ENCODE peak calls at places on chromosomes 7 and 10, in nine cellular contexts. K is activated naive CD8-positive, alpha-beta T cell treated with anti-CD3 and anti-CD28 coated beads for 36 hours; B is RWPE1; J is Kasumi-1; Z is HuH-7.5; F is B cell; M is astrocyte of the hippocampus; A is ascending aorta; X is fibroblast of pulmonary artery. T is an unnamed sample.
A peak's percentile ranks its signal among the peaks of the same experiment; 100 is the strongest.

GRCh38 chr7:36781011-36781738 is 56.9 kb upstream of the AOAH start:
- DNase-seq in K (no peak), B (no peak), J (no peak), Z (no peak), F (no peak), M (no peak), A (no peak), X (no peak), T (no peak)

GRCh38 chr10:98308602-98309365 is 40.8 kb upstream of the LOXL4 start:
- DNase-seq in K (no peak), B (no peak), J (no peak), Z (no peak), F (no peak), M (no peak), A (no peak), X (no peak), T (no peak)

GRCh38 chr10:20877986-20878979 is 18.8 kb downstream of the NEBL start:
- DNase-seq in K (no peak), B (peak; percentile 36), J (no peak), Z (no peak), F (no peak), M (peak; percentile 50), A (no peak), X (peak; percentile 43), T (no peak)

GRCh38 chr7:50416509-50417299 is 33.4 kb downstream of the FIGNL1 start:
- DNase-seq in K (no peak), B (no peak), J (peak; percentile 90), Z (no peak), F (peak; percentile 83), M (no peak), A (no peak), X (no peak), T (no peak)

GRCh38 chr7:31098606-31099360 is 46.7 kb downstream of the ADCYAP1R1 start:
- DNase-seq in K (no peak), B (no peak), J (no peak), Z (no peak), F (peak; percentile 35), M (no peak), A (no peak), X (no peak), T (no peak)

GRCh38 chr7:106056513-106057203 is 55.5 kb downstream of the SYPL1 start:
- DNase-seq in K (peak; percentile 65), B (peak; percentile 72), J (peak; percentile 86), Z (peak; percentile 89), F (peak; percentile 79), M (peak; percentile 86), A (no peak), X (peak; percentile 84), T (peak; percentile 64)

GRCh38 chr10:72241853-72242252 is 25.8 kb upstream of the ASCC1 start:
- DNase-seq in K (no peak), B (no peak), J (no peak), Z (no peak), F (no peak), M (no peak), A (no peak), X (no peak), T (no peak)

GRCh38 chr7:156802214-156802613 is 90.8 kb downstream of the LMBR1 start:
- DNase-seq in K (no peak), B (no peak), J (no peak), Z (no peak), F (no peak), M (no peak), A (no peak), X (no peak), T (no peak)

GRCh38 chr7:139654270-139655181 is 123.3 kb downstream of the HIPK2 start:
- DNase-seq in K (no peak), B (no peak), J (no peak), Z (no peak), F (no peak), M (no peak), A (no peak), X (no peak), T (no peak)

GRCh38 chr10:43884516-43885105 is 235.9 kb upstream of the ZNF32 start:
- DNase-seq in K (no peak), B (no peak), J (no peak), Z (no peak), F (no peak), M (no peak), A (no peak), X (no peak), T (no peak)

GRCh38 chr10:71621783-71622526 is 97.6 kb downstream of the C10orf105 start:
- DNase-seq in K (no peak), B (peak; percentile 71), J (no peak), Z (no peak), F (no peak), M (peak; percentile 88), A (no peak), X (peak; percentile 11), T (no peak)

GRCh38 chr10:52466464-52466863 is 152.4 kb downstream of the DKK1 start:
- DNase-seq in K (no peak), B (no peak), J (peak; percentile 94), Z (no peak), F (no peak), M (peak; percentile 49), A (no peak), X (no peak), T (no peak)

GRCh38 chr7:39951156-39951942 is 1.3 kb downstream of the CDK13 start:
- DNase-seq in K (peak; percentile 84), B (peak; percentile 44), J (peak; percentile 76), Z (peak; percentile 71), F (peak; percentile 78), M (peak; percentile 82), A (no peak), X (peak; percentile 51), T (peak; percentile 43)

GRCh38 chr7:158410720-158411119 is 176.9 kb downstream of the PTPRN2 start:
- DNase-seq in K (no peak), B (no peak), J (no peak), Z (no peak), F (no peak), M (no peak), A (no peak), X (no peak), T (no peak)

GRCh38 chr7:21140622-21141021 is 287.3 kb upstream of the SP4 start:
- DNase-seq in K (no peak), B (peak; percentile 20), J (no peak), Z (no peak), F (no peak), M (no peak), A (no peak), X (no peak), T (no peak)

GRCh38 chr10:43781480-43782361 is 133.0 kb upstream of the ZNF32 start:
- DNase-seq in K (peak; percentile 55), B (no peak), J (peak; percentile 89), Z (no peak), F (no peak), M (peak; percentile 27), A (no peak), X (no peak), T (no peak)

GRCh38 chr10:30691601-30692015 is 62.1 kb upstream of the LYZL2 start:
- DNase-seq in K (no peak), B (no peak), J (no peak), Z (no peak), F (no peak), M (no peak), A (no peak), X (no peak), T (peak; percentile 84)

GRCh38 chr10:97785731-97786130 is 13.9 kb upstream of the SFRP5 start:
- DNase-seq in K (no peak), B (no peak), J (no peak), Z (no peak), F (no peak), M (no peak), A (no peak), X (no peak), T (no peak)

GRCh38 chr7:108072116-108072515 is 58.0 kb downstream of the LAMB4 start:
- DNase-seq in K (no peak), B (no peak), J (no peak), Z (no peak), F (no peak), M (no peak), A (no peak), X (no peak), T (no peak)

GRCh38 chr10:60594476-60595051 is 183.7 kb upstream of the CDK1 start:
- DNase-seq in K (no peak), B (no peak), J (peak; percentile 24), Z (peak; percentile 5), F (no peak), M (peak; percentile 16), A (no peak), X (peak; percentile 11), T (no peak)

GRCh38 chr10:27745719-27746363 is at the start of gene MKX:
- DNase-seq in K (peak; percentile 38), B (no peak), J (no peak), Z (no peak), F (no peak), M (peak; percentile 75), A (no peak), X (no peak), T (no peak)

GRCh38 chr7:93165447-93165846 is 17.3 kb upstream of the SAMD9L start:
- DNase-seq in K (no peak), B (no peak), J (no peak), Z (no peak), F (no peak), M (no peak), A (no peak), X (no peak), T (no peak)

GRCh38 chr10:119375574-119376265 is 166.8 kb downstream of the RGS10 start:
- DNase-seq in K (no peak), B (no peak), J (no peak), Z (no peak), F (no peak), M (peak; percentile 33), A (no peak), X (no peak), T (peak; percentile 38)

GRCh38 chr7:150357277-150357676 is 11.3 kb upstream of the REPIN1 start:
- DNase-seq in K (peak; percentile 62), B (no peak), J (peak; percentile 72), Z (no peak), F (peak; percentile 64), M (no peak), A (no peak), X (no peak), T (no peak)

GRCh38 chr10:96587255-96588059 is 645 bp upstream of the TM9SF3 start:
- DNase-seq in K (no peak), B (peak; percentile 69), J (peak; percentile 78), Z (no peak), F (peak; percentile 58), M (no peak), A (no peak), X (peak; percentile 80), T (peak; percentile 70)

GRCh38 chr10:32036922-32037321 is 19.3 kb downstream of the KIF5B start:
- DNase-seq in K (no peak), B (no peak), J (no peak), Z (no peak), F (no peak), M (no peak), A (no peak), X (no peak), T (no peak)

GRCh38 chr7:98329100-98329871 is 47.8 kb downstream of the BRI3 start:
- DNase-seq in K (no peak), B (no peak), J (no peak), Z (no peak), F (no peak), M (peak; percentile 33), A (no peak), X (peak; percentile 63), T (no peak)

T was measured in fibroblast of the conjunctiva.